ENCODE peak calls at places on chromosomes 2 and 18, in ten cellular contexts. F is smooth muscle cell of the brain vasculature; Y is activated CD8-positive, alpha-beta memory T cell treated with anti-CD3 and anti-CD28 coated beads, Interleukin-2, amount 50 U/mL, for 4 hours; X is stimulated activated CD4-positive, alpha-beta T cell treated with anti-CD3 and anti-CD28 coated beads, Interleukin-15, amount 100 ng/mL, for 1 hour; T is nephron progenitor cell; U is HepG2; J is T-cell; A is T-helper 9 cell; P is COR-L47; R is A549. W is an unnamed sample.

GRCh38 chr2:1846046-1847015 is 102.0 kb upstream of the PXDN start:
- DNase-seq in Y (no peak), U (no peak), X (no peak), A (no peak), P (no peak), F (no peak), T (no peak), R (no peak), J (no peak), W (no peak)

GRCh38 chr18:5524660-5525059 is 19.1 kb downstream of the EPB41L3 start:
- DNase-seq in T (no peak), R (no peak), P (no peak), Y (no peak), F (no peak), J (no peak), U (no peak), A (no peak), X (no peak), W (no peak)

GRCh38 chr2:203763425-203764272 is 57.2 kb downstream of the CD28 start:
- DNase-seq in P (no peak), R (no peak), F (no peak), J (no peak), A (no peak), Y (peak), T (no peak), X (peak), U (no peak), W (no peak)

GRCh38 chr18:58682429-58683069 is 11.3 kb downstream of the MALT1 start:
- DNase-seq in R (no peak), F (peak), A (no peak), Y (no peak), T (no peak), U (peak), P (no peak), X (no peak), J (no peak), W (no peak)

GRCh38 chr2:18123211-18123570 is 244.7 kb downstream of the KCNS3 start:
- DNase-seq in X (no peak), Y (no peak), T (no peak), U (no peak), F (no peak), A (no peak), P (no peak), R (no peak), J (no peak), W (no peak)

GRCh38 chr2:235580401-235581157 is 86.7 kb downstream of the AGAP1 start:
- DNase-seq in U (peak), R (no peak), T (no peak), F (no peak), Y (no peak), X (no peak), A (no peak), J (no peak), P (no peak), W (no peak)

GRCh38 chr2:12606472-12607000 is 110.2 kb upstream of the TRIB2 start:
- DNase-seq in P (no peak), A (no peak), T (no peak), X (no peak), U (peak), J (no peak), R (no peak), F (peak), Y (no peak), W (no peak)

GRCh38 chr2:159098815-159099455 is 130.5 kb downstream of the TANC1 start:
- DNase-seq in J (no peak), A (no peak), R (no peak), F (no peak), Y (no peak), P (no peak), X (no peak), U (peak), T (no peak), W (no peak)

GRCh38 chr18:8601277-8602032 is 7.8 kb upstream of the RAB12 start:
- DNase-seq in A (no peak), J (no peak), T (no peak), X (no peak), P (no peak), U (no peak), F (no peak), R (no peak), Y (no peak), W (no peak)

GRCh38 chr2:58664523-58665155 is 423.5 kb upstream of the FANCL start:
- DNase-seq in A (no peak), R (no peak), Y (no peak), P (peak), X (no peak), T (no peak), U (no peak), J (no peak), F (no peak), W (no peak)

GRCh38 chr2:209609531-209609930 is 162.1 kb upstream of the UNC80 start:
- DNase-seq in X (no peak), P (no peak), T (no peak), Y (no peak), J (no peak), U (no peak), F (no peak), R (no peak), A (no peak), W (no peak)

GRCh38 chr2:46547223-46548102 is 68.1 kb downstream of the TMEM247 start:
- DNase-seq in P (no peak), Y (no peak), A (no peak), R (no peak), J (no peak), X (no peak), T (no peak), U (peak), F (no peak), W (no peak)

GRCh38 chr2:226683196-226683595 is 116.4 kb downstream of the IRS1 start:
- DNase-seq in T (no peak), F (no peak), R (no peak), A (no peak), U (no peak), Y (no peak), P (no peak), X (no peak), J (no peak), W (no peak)

GRCh38 chr18:8142932-8143331 is 466.3 kb upstream of the RAB12 start:
- DNase-seq in U (no peak), F (no peak), J (no peak), Y (no peak), T (no peak), P (no peak), X (no peak), A (no peak), R (no peak), W (no peak)

GRCh38 chr2:240873805-240874714 is 5.4 kb downstream of the AGXT start:
- DNase-seq in F (no peak), X (no peak), P (peak), A (no peak), Y (no peak), R (no peak), T (peak), J (no peak), U (peak), W (peak)

GRCh38 chr18:50839996-50840395 is 20.2 kb upstream of the MRO start:
- DNase-seq in R (no peak), A (no peak), J (no peak), F (no peak), T (no peak), Y (no peak), P (no peak), U (no peak), X (no peak), W (no peak)

GRCh38 chr2:122179492-122180070 is 424.1 kb downstream of the TSN start:
- DNase-seq in P (no peak), A (no peak), F (no peak), T (no peak), U (no peak), R (no peak), Y (no peak), J (no peak), X (no peak), W (no peak)

GRCh38 chr18:56043691-56044090 is 455.7 kb upstream of the TCF4 start:
- DNase-seq in J (no peak), A (no peak), P (no peak), F (no peak), Y (no peak), R (no peak), U (no peak), T (no peak), X (no peak), W (no peak)

GRCh38 chr2:227238242-227239237 is 74.1 kb downstream of the COL4A3 start:
- DNase-seq in Y (peak), F (peak), P (peak), T (peak), X (peak), A (peak), J (peak), U (peak), R (peak), W (peak)

GRCh38 chr2:24831216-24831615 is 38.0 kb downstream of the CENPO start:
- DNase-seq in U (no peak), Y (no peak), A (no peak), T (no peak), R (no peak), F (no peak), P (no peak), J (no peak), X (no peak), W (no peak)

GRCh38 chr2:227818569-227819397 is 5.1 kb downstream of the CCL20 start:
- DNase-seq in J (peak), U (peak), X (no peak), T (no peak), A (peak), Y (no peak), P (no peak), F (no peak), R (peak), W (no peak)

GRCh38 chr2:240452471-240453256 is 17.2 kb downstream of the GPC1 start:
- DNase-seq in T (peak), A (no peak), U (peak), X (no peak), Y (no peak), P (peak), R (peak), J (no peak), F (no peak), W (peak)

GRCh38 chr2:59630789-59631188 is 922.7 kb downstream of the BCL11A start:
- DNase-seq in U (no peak), F (no peak), Y (no peak), A (no peak), J (no peak), P (no peak), T (no peak), X (no peak), R (no peak), W (no peak)

GRCh38 chr2:9002637-9003365 is 683 bp downstream of the MBOAT2 start:
- DNase-seq in X (no peak), A (peak), F (no peak), P (no peak), R (no peak), T (peak), U (no peak), Y (peak), J (peak), W (peak)

GRCh38 chr18:13266208-13267100 is 47.9 kb downstream of the LDLRAD4 start:
- DNase-seq in T (no peak), R (no peak), X (no peak), P (no peak), F (no peak), U (no peak), J (peak), Y (no peak), A (no peak), W (no peak)

GRCh38 chr2:220277445-220277960 is 650.1 kb downstream of the SLC4A3 start:
- DNase-seq in A (no peak), T (no peak), F (no peak), J (no peak), Y (no peak), U (no peak), X (no peak), R (peak), P (no peak), W (no peak)

GRCh38 chr2:111149882-111150455 is 29.3 kb downstream of the BCL2L11 start:
- DNase-seq in Y (no peak), X (no peak), U (no peak), J (no peak), T (no peak), A (no peak), R (no peak), F (no peak), P (no peak), W (no peak)

GRCh38 chr2:218852911-218853667 is 6.5 kb upstream of the WNT6 start:
- DNase-seq in A (peak), R (no peak), P (peak), X (peak), J (peak), T (peak), Y (peak), U (peak), F (no peak), W (peak)

GRCh38 chr2:236249066-236249465 is 15.1 kb downstream of the ASB18 start:
- DNase-seq in R (no peak), Y (no peak), P (no peak), J (no peak), U (peak), A (no peak), T (no peak), X (no peak), F (no peak), W (no peak)

GRCh38 chr2:23519334-23519651 is 134.3 kb downstream of the KLHL29 start:
- DNase-seq in X (no peak), Y (no peak), T (no peak), F (no peak), U (no peak), R (no peak), P (no peak), A (no peak), J (no peak), W (no peak)